ENCODE peak calls at places on chromosomes 3 and 15, in eight cellular contexts. V, Y, R, Z, I, P, D and A are unnamed samples.

GRCh38 chr15:44712108-44713005 is 1.0 kb downstream of the B2M start:
- DNase-seq in V (peak; percentile 61), Y (no peak), R (peak; percentile 74), Z (peak; percentile 93), I (peak; percentile 27), P (peak; percentile 75), D (peak; percentile 87), A (peak; percentile 79)

GRCh38 chr3:127820871-127821853 is 1.2 kb downstream of the MGLL start:
- DNase-seq in V (peak; percentile 60), Y (peak; percentile 37), R (peak; percentile 38), Z (peak; percentile 73), I (no peak), P (peak; percentile 70), D (peak; percentile 56), A (no peak)

GRCh38 chr3:13192471-13193213 is 119.4 kb upstream of the IQSEC1 start:
- DNase-seq in V (no peak), Y (peak; percentile 75), R (no peak), Z (no peak), I (peak; percentile 9), P (no peak), D (peak; percentile 6), A (no peak)

GRCh38 chr3:72872183-72872582 is 15.7 kb upstream of the GXYLT2 start:
- DNase-seq in V (no peak), Y (no peak), R (no peak), Z (peak; percentile 34), I (no peak), P (no peak), D (peak; percentile 55), A (no peak)

GRCh38 chr3:183534249-183534648 is 21.3 kb downstream of the KLHL6 start:
- DNase-seq in V (no peak), Y (no peak), R (no peak), Z (no peak), I (no peak), P (no peak), D (peak; percentile 7), A (no peak)

GRCh38 chr15:29859981-29860745 is 37.9 kb upstream of the TJP1 start:
- DNase-seq in V (no peak), Y (no peak), R (no peak), Z (peak; percentile 55), I (no peak), P (no peak), D (peak; percentile 84), A (no peak)

GRCh38 chr15:79090487-79091203 is at the start of gene RASGRF1:
- DNase-seq in V (no peak), Y (peak; percentile 83), R (no peak), Z (no peak), I (no peak), P (no peak), D (no peak), A (no peak)

GRCh38 chr3:5232570-5232969 is 45.1 kb downstream of the EDEM1 start:
- DNase-seq in V (no peak), Y (peak; percentile 78), R (no peak), Z (no peak), I (peak; percentile 17), P (no peak), D (no peak), A (no peak)

GRCh38 chr3:10772230-10773161 is 43.5 kb upstream of the SLC6A11 start:
- DNase-seq in V (no peak), Y (peak; percentile 93), R (no peak), Z (no peak), I (peak; percentile 27), P (no peak), D (no peak), A (peak; percentile 29)

GRCh38 chr3:116863842-116864626 is 154.5 kb downstream of the TUSC7 start:
- DNase-seq in V (no peak), Y (peak; percentile 73), R (no peak), Z (peak; percentile 76), I (peak; percentile 14), P (no peak), D (peak; percentile 64), A (peak; percentile 77)

GRCh38 chr3:104907507-104907906 is 459.2 kb upstream of the ALCAM start:
- DNase-seq in V (no peak), Y (no peak), R (no peak), Z (peak; percentile 82), I (no peak), P (no peak), D (peak; percentile 90), A (no peak)

DNA sequence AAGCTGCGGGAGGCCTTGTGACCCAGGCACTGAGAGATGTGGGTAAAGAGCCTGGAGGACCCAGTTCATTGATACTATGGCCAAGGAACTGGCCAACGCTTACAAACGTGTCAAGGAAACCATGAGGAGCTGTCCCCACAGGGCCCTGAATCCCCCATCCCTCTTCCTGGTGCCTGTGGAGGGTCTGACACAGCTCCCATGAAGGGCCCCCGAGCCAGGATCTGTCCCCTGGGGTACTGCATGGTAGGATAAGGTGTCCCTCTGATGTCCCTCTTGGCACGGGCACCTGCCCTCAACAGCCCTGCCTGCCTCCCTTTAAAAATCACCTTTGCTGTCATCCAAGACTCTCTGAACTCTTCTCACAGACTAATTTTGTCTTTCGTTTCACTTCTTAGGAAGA is 122.4 kb downstream of the ADCY5 start:
- DNase-seq in V (no peak), Y (no peak), R (no peak), Z (no peak), I (no peak), P (no peak), D (no peak), A (no peak)
- H3K4me1 ChIP-seq in V (no peaks in the 10 kb centered on the region), Y (no peaks in the 10 kb centered on the region), R (peaks cover 37% of the 10 kb centered on the region), Z (no peaks in the 10 kb centered on the region), I (no peaks in the 10 kb centered on the region), P (no peaks in the 10 kb centered on the region), D (no peaks in the 10 kb centered on the region), A (no peaks in the 10 kb centered on the region)

DNA sequence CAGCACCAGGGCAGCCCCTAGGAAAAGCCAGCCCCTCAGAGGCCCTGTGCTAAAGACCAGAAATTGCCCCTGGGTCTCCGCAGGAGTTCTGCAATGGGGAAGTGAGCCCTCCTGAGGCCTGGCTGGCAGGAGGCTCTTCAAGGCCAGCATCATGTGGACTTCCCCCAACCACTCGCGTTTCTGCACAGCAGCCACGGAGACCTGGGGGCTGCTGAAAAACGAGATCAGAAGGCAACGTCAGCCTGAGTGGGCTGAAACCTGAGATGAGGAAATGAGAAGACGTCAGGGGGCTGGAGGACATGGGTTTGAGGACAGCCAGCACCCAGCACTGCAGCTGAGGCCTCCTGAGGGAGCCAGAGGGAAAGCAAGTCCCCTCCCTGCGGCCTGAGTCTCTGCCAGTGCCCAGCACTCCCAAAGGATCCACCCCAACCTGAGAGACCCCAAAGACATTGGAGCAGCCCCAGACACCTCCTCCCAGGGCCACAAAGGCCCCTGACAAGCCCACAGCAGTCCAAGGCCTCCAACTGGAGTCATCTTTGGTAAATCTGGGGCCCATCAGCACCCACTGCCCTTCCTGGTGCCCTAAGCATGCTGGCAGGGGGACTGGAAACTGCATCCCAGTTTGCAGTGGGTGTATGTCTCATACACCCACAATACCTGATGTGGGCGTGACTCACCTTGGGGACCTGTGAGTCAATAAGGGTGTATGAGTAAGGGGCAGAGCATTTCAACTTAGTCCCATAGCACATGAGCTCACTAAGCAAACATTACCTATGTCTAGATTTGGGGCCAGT is 29.2 kb upstream of the CYP11A1 start:
- DNase-seq in V (no peak), Y (peak; percentile 71), R (peak; percentile 52), Z (peak; percentile 33), I (peak; percentile 68), P (no peak), D (peak; percentile 89), A (no peak)
- H3K4me3 ChIP-seq in V (no peak overlapping the region), Y (no peak overlapping the region), R (no peak overlapping the region), Z (no peak overlapping the region), I (no peak overlapping the region), P (no peak overlapping the region), D (no peak overlapping the region), A (no peak overlapping the region)

DNA sequence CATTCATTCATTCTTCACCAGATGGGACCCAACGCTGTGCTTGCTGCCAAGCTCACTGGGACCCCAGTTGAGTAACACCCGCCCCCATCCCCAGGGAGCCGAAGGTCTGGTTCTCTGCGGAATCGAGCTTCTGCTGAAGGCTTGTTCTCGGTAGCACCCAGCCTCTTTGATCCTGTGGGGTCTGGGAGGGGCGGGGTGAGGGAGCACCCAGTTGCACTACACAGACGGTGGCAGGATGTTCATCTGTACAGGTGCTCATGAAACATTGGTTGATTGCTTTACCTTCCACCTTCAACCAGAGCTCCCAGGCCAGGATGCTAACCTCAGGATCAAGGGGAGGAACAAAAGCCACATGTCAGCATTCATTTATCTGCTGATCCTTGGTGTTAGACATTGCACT is 77.7 kb upstream of the RGMA start:
- DNase-seq in V (no peak), Y (no peak), R (no peak), Z (no peak), I (no peak), P (no peak), D (no peak), A (no peak)
- H3K27me3 ChIP-seq in V (no peaks in the 10 kb centered on the region), Y (no peaks in the 10 kb centered on the region), R (no peaks in the 10 kb centered on the region), Z (no peaks in the 10 kb centered on the region), I (no peaks in the 10 kb centered on the region), P (peaks cover 1% of the 10 kb centered on the region), D (no peaks in the 10 kb centered on the region), A (no peaks in the 10 kb centered on the region)

GRCh38 chr15:73991260-73991659 is 835 bp downstream of the STOML1 start:
- DNase-seq in V (peak; percentile 90), Y (no peak), R (no peak), Z (peak; percentile 48), I (no peak), P (peak; percentile 80), D (no peak), A (no peak)

GRCh38 chr15:73993211-73993994 is 1.1 kb upstream of the PML start:
- DNase-seq in V (no peak), Y (no peak), R (no peak), Z (no peak), I (no peak), P (no peak), D (no peak), A (peak; percentile 8)

GRCh38 chr15:73990250-73991005 is 1.7 kb downstream of the STOML1 start:
- DNase-seq in V (no peak), Y (no peak), R (no peak), Z (no peak), I (no peak), P (no peak), D (no peak), A (no peak)

GRCh38 chr15:73992594-73992898 is 451 bp upstream of the STOML1 start:
- DNase-seq in V (no peak), Y (no peak), R (no peak), Z (no peak), I (no peak), P (no peak), D (no peak), A (no peak)

DNA sequence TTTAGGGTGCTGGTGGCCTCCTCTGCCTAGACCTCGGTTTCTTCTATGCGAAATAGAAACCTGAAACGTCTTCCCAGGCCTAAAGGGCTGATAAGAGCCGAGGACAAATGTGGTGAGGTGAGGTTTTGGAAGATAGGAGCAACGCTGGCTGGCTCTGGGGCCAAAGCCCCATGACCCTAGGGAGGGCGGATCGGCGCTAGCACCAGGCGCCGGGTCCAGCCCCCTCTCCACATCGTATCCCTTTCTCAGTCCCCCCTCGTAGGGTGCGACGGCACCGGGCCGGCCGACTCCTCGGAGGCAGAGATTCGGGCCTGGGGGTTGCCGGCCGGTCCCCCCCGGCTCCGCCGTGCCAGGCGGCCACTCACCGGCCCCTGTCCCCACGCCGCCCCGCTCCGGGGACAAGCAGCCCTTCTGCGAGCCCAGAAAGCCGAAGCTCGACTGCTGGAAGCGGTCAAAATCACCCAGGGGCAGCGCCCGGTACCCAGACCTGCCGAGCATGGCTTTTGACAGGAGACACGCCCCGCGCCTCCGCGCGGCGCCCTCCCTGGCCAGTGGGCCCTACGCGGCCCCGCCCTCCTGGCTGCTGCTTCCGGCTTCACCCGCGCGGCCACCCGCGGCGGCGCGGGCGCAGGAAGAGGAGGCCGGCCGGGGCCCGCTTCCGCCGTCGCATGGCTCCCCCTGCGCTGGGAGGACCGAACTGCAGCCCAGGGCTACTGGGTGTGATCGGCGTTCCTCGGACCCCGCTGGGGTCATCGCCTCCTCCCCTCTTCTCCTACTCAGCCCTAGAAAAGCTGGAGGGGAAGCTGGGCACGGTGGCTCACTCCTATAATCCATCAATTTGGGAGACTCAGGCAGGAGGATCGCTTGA is at the start of gene STOML1:
- DNase-seq in V (peak; percentile 97), Y (peak; percentile 99), R (peak; percentile 94), Z (peak; percentile 93), I (peak; percentile 95), P (peak; percentile 97), D (peak; percentile 93), A (peak; percentile 100)
- H3K4me1 ChIP-seq in V (peaks cover 52% of the 10 kb centered on the region), Y (no peaks in the 10 kb centered on the region), R (peaks cover 79% of the 10 kb centered on the region), Z (peaks cover 34% of the 10 kb centered on the region), I (peaks cover 4% of the 10 kb centered on the region), P (peaks cover 81% of the 10 kb centered on the region), D (peaks cover 27% of the 10 kb centered on the region), A (peaks cover 20% of the 10 kb centered on the region)